ENCODE peak calls at places on chromosome 18, in ten cellular contexts. D is suprapubic skin, M is sigmoid colon, H is GM23338, N is SK-N-SH, V is spleen, P is H1, X is transverse colon, U is upper lobe of left lung, B is stomach. F is an unnamed sample. For H3K27me3 and H3K4me1, the result is how much of the 10 kb centered on the place peaks cover.

GRCh38 chr18:48412339-48412929 is 3.3 kb upstream of the ZBTB7C start:
- DNase-seq in D (no peak), X (peak), B (no peak), P (no peak), V (no peak), U (no peak), N (peak), H (peak), M (no peak), F (no peak)

GRCh38 chr18:3790702-3791101 is 340.7 kb downstream of the TGIF1 start:
- DNase-seq in P (no peak), B (no peak), N (no peak), M (no peak), H (no peak), U (no peak), D (no peak), X (no peak), V (no peak), F (no peak)

GRCh38 chr18:61606759-61607158 is 273.5 kb downstream of the CDH20 start:
- DNase-seq in D (peak), X (peak), H (peak), V (no peak), B (peak), N (no peak), U (no peak), M (peak), P (peak), F (peak)

GRCh38 chr18:62939433-62939832 is 224.1 kb downstream of the PHLPP1 start:
- DNase-seq in X (no peak), U (no peak), V (no peak), H (no peak), N (no peak), M (no peak), B (no peak), D (no peak), P (no peak), F (no peak)

GRCh38 chr18:46759885-46760284 is 3.0 kb upstream of the ST8SIA5 start:
- DNase-seq in X (no peak), P (no peak), B (no peak), M (no peak), U (no peak), D (no peak), H (no peak), V (no peak), N (no peak), F (no peak)

GRCh38 chr18:62996552-62996951 is 281.2 kb downstream of the PHLPP1 start:
- DNase-seq in P (no peak), N (no peak), V (no peak), B (no peak), X (no peak), D (no peak), H (no peak), M (no peak), U (no peak), F (no peak)

GRCh38 chr18:11154369-11154982 is 5.1 kb upstream of the PIEZO2 start:
- DNase-seq in V (no peak), B (no peak), P (no peak), N (no peak), D (no peak), M (no peak), U (no peak), X (no peak), H (peak), F (no peak)

GRCh38 chr18:26386002-26386401 is 159.8 kb downstream of the TAF4B start:
- DNase-seq in V (no peak), D (no peak), B (no peak), P (no peak), X (no peak), U (no peak), H (no peak), M (no peak), N (no peak), F (no peak)

GRCh38 chr18:51164327-51165290 is 32.9 kb downstream of the MEX3C start:
- DNase-seq in N (no peak), M (no peak), X (no peak), B (no peak), U (no peak), V (no peak), H (peak), P (no peak), D (no peak), F (peak)

GRCh38 chr18:24138884-24139616 is at the start of gene CABYR:
- DNase-seq in M (peak), X (peak), D (peak), P (peak), N (peak), U (peak), H (peak), V (peak), B (peak), F (peak)

GRCh38 chr18:79576686-79577351 is 102.8 kb upstream of the CTDP1 start:
- DNase-seq in B (peak), P (no peak), U (peak), N (no peak), H (no peak), M (peak), X (peak), V (peak), D (peak), F (peak)

GRCh38 chr18:55343396-55344073 is 244.5 kb downstream of the TCF4 start:
- DNase-seq in H (peak), V (no peak), D (no peak), X (no peak), N (no peak), P (no peak), U (no peak), B (no peak), M (no peak), F (no peak)

GRCh38 chr18:74311000-74311399 is 4.6 kb upstream of the C18orf63 start:
- DNase-seq in X (no peak), B (no peak), H (no peak), N (no peak), U (no peak), M (no peak), D (no peak), V (no peak), P (no peak), F (no peak)
- TF ChIP-seq POLR2AphosphoS5 in X (no peak), B (no peak), H (no peak), N (no peak), U (no peak), M (no peak), D (no peak), V (no peak), P (no peak), F (no peak)

DNA sequence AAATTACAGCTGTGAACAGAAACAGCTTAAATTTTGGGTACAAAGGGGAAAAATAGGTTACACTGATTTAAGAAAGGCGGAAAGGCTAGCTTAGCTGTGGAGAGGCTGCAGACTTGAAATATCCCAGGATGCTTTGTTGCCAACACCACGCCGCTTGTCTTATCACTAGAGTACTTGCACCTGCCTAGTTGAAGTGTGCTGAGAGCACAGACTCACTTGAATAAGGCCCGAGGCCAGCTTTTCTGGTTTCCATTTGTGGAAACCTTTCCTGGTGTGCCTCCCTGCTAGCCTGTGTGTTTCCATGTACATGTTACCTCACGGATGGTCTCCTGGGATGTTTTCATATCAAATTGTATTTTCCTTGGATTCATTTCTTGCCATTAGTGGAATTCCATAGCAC is 3.2 kb downstream of the CABLES1 start:
- DNase-seq in X (no peak), H (no peak), U (no peak), M (no peak), D (no peak), N (peak), V (no peak), P (no peak), B (peak), F (no peak)
- H3K27me3 ChIP-seq in X (under half), H (under half), U (under half), M (under half), D (under half), N (under half), V (half or more), P (under half), B (under half), F (under half)

DNA sequence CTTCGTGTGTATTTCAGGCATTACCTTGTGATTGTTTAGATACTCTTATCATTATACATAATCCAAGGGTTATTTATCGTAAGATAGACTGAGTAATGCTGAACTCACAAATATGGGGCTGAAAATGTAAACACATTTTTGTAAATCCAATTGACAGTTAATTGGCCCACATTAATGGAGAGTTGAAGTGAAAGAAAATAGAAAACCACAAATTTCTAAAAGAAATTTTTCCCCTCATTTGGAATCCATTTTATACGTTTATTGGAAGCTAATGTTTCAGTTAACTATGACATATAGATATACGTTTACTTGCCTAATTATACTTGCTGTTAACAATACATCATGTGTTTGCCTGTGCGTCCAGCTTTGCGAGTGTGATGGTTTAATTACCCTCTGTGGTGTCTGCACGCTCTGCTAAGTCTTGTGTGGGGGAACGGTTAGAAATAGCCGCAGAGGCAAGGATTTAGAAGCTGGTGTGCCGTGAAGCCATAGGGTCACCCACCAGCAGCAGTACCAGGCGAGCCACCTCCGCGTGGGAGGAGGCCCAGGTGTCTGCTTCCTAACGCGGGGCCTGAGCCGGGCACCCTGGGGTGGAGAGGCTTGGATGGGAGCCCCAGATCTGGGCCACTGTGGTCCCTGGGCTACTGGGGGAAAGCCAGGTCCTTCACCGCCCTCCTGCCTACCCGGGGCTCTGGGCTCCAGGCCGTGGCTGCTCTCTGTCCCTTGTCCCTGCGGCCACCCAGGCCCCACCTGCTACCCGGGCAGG is 38.0 kb downstream of the TSHZ1 start:
- DNase-seq in B (no peak), X (no peak), V (no peak), U (peak), D (no peak), M (no peak), H (no peak), N (no peak), P (no peak), F (no peak)
- H3K4me1 ChIP-seq in B (half or more), X (under half), V (under half), U (under half), D (under half), M (half or more), H (under half), N (under half), P (under half), F (under half)

DNA sequence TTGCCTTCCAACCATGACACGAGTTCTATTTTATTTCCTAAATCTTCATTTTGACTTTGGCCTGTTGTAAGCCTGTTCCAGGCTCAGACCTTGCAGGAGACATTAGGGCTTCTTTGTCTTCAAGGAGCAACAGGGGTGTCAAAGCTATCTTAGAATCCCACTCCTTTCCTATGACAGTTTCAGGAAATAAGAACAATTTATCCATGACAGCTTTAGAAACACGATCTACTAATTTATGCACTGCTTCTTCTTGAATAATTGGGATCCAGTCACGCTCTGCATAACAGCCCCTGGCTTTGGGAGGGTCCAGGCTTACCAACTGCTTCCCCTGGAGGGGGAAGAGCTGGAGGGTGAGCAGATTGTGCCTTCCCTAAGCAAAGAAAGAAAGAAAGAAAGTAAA is 327.4 kb downstream of the DCC start:
- DNase-seq in H (no peak), D (no peak), U (no peak), N (no peak), B (no peak), P (no peak), M (no peak), V (no peak), X (no peak), F (no peak)
- TF ChIP-seq POLR2AphosphoS5 in H (no peak), D (no peak), U (no peak), N (no peak), B (no peak), P (no peak), M (no peak), V (no peak), X (no peak), F (no peak)

F was measured in breast epithelium.